ENCODE peak calls at places on chromosomes 16 and 17, in ten cellular contexts. K is lung, X is prostate gland, V is tibial nerve, D is upper lobe of right lung, C is GM23338, R is lower lobe of right lung, O is fibroblast of lung, Y is adipocyte, M is PC-3. N is an unnamed sample. For H3K36me3, the result is how much of the 10 kb centered on the place peaks cover.

GRCh38 chr17:77345260-77345910 is 204.6 kb downstream of the SEC14L1 start:
- DNase-seq in K (peak), X (no peak), V (peak), D (no peak), C (no peak), R (no peak), O (no peak), Y (no peak), M (no peak), N (no peak)

GRCh38 chr17:16199093-16199492 is 16.2 kb downstream of the NCOR1 start:
- DNase-seq in K (no peak), X (no peak), V (no peak), D (no peak), C (peak), R (no peak), O (no peak), Y (no peak), M (no peak), N (no peak)

GRCh38 chr16:66043326-66043725 is 323.2 kb upstream of the CDH5 start:
- DNase-seq in K (no peak), X (no peak), V (no peak), D (no peak), C (no peak), R (no peak), O (no peak), Y (no peak), M (no peak), N (no peak)

GRCh38 chr17:9290226-9290613 is 268.9 kb downstream of the NTN1 start:
- DNase-seq in K (no peak), X (no peak), V (no peak), D (no peak), C (no peak), R (no peak), O (no peak), Y (no peak), M (no peak), N (no peak)

GRCh38 chr17:39186481-39187002 is 10.9 kb downstream of the CACNB1 start:
- DNase-seq in K (no peak), X (no peak), V (no peak), D (no peak), C (no peak), R (no peak), O (no peak), Y (no peak), M (no peak), N (no peak)

GRCh38 chr16:25823891-25824290 is 132.1 kb downstream of the HS3ST4 start:
- DNase-seq in K (no peak), X (no peak), V (no peak), D (peak), C (no peak), R (peak), O (no peak), Y (no peak), M (no peak), N (peak)

GRCh38 chr17:63440770-63441335 is 5.3 kb downstream of the CYB561 start:
- DNase-seq in K (no peak), X (no peak), V (no peak), D (no peak), C (no peak), R (no peak), O (no peak), Y (no peak), M (no peak), N (no peak)

GRCh38 chr17:64253470-64253869 is 9.6 kb downstream of the TEX2 start:
- DNase-seq in K (no peak), X (no peak), V (no peak), D (no peak), C (no peak), R (no peak), O (no peak), Y (no peak), M (no peak), N (no peak)

GRCh38 chr16:75279277-75279676 is 27.9 kb upstream of the BCAR1 start:
- DNase-seq in K (no peak), X (no peak), V (no peak), D (no peak), C (no peak), R (no peak), O (no peak), Y (peak), M (peak), N (no peak)

GRCh38 chr16:10539256-10539655 is 41.1 kb downstream of the EMP2 start:
- DNase-seq in K (no peak), X (no peak), V (no peak), D (no peak), C (no peak), R (no peak), O (no peak), Y (no peak), M (peak), N (no peak)

GRCh38 chr16:637081-638018 is 1.2 kb upstream of the METTL26 start:
- DNase-seq in K (peak), X (peak), V (peak), D (peak), C (peak), R (peak), O (peak), Y (peak), M (peak), N (peak)
- H3K4me3 ChIP-seq in K (no peak), X (peak), V (peak), D (peak), C (peak), R (peak), O (peak), Y (peak), M (peak), N (peak)

GRCh38 chr17:43074869-43075268 is 49.8 kb downstream of the RND2 start:
- DNase-seq in K (no peak), X (no peak), V (no peak), D (no peak), C (no peak), R (no peak), O (no peak), Y (no peak), M (no peak), N (no peak)

GRCh38 chr17:43068570-43069367 is 43.7 kb downstream of the RND2 start:
- DNase-seq in K (no peak), X (no peak), V (no peak), D (no peak), C (no peak), R (no peak), O (no peak), Y (peak), M (no peak), N (no peak)

GRCh38 chr17:43070872-43071271 is 45.8 kb downstream of the RND2 start:
- DNase-seq in K (no peak), X (no peak), V (no peak), D (no peak), C (no peak), R (no peak), O (no peak), Y (no peak), M (no peak), N (no peak)

GRCh38 chr17:43069368-43069898 is 44.4 kb downstream of the RND2 start:
- DNase-seq in K (no peak), X (no peak), V (no peak), D (no peak), C (no peak), R (no peak), O (no peak), Y (no peak), M (no peak), N (no peak)

DNA sequence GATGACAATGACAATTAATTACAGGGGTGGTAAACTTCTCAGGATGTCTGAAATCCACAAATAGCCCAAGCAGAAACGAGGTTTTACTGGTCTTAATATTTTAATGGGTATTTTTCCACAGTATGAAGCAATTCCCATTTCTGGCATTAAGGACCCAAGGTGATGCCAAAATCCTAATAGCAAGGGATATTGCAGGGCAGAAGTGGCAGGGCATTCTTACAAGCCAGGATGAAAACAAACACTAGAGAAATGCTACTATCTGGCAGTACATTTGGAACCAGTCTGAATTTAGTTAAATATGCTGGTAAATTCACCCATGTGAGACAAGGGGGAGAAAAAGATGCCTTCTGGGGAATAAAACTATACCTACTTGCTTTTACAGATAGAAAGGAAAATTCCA is 45.2 kb downstream of the RND2 start:
- DNase-seq in K (no peak), X (no peak), V (no peak), D (no peak), C (no peak), R (no peak), O (no peak), Y (no peak), M (no peak), N (no peak)
- H3K36me3 ChIP-seq in K (under half), X (under half), V (under half), D (under half), C (under half), R (under half), O (under half), Y (under half), M (under half), N (half or more)

DNA sequence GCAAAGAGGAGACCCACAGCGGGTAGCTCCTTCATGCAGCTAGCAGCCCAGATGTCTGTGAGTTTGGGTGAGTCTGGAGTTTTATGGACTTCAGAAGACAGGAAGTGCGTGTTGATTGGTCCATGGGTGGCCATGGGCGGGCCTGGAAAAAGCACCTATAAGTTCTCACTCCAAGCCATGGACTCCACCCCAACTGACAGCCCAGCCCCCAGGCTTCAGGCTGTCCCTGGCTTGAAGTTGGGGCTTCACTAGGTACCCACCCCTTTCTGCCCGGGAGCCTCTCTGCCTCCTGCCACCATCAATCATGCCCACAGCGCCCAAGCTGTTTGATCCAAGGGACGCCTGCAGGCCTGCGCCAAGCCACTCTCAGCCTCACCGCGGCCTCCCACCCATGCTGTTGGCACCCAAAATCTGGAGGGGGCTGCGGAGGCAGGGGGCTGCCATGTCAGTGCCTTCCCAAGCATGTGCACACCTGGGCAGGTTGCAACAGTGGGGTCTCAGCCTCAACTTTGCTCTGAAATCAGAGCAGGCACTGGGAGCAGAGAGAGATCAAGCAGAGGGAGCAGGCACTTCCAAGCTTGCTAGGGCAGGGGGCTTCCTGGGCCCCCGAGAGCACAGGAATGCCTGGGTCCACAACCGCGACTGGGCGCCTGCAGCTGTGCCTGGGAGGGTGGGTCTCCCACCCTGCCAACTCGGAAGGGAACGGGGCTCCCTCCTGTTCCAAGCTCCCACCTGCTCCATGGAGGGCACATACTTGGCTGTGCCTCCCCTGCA is 1503.7 kb downstream of the CDH11 start:
- DNase-seq in K (no peak), X (peak), V (no peak), D (no peak), C (peak), R (no peak), O (peak), Y (no peak), M (no peak), N (peak)
- H3K4me3 ChIP-seq in K (no peak), X (peak), V (no peak), D (no peak), C (peak), R (peak), O (no peak), Y (no peak), M (no peak), N (peak)

DNA sequence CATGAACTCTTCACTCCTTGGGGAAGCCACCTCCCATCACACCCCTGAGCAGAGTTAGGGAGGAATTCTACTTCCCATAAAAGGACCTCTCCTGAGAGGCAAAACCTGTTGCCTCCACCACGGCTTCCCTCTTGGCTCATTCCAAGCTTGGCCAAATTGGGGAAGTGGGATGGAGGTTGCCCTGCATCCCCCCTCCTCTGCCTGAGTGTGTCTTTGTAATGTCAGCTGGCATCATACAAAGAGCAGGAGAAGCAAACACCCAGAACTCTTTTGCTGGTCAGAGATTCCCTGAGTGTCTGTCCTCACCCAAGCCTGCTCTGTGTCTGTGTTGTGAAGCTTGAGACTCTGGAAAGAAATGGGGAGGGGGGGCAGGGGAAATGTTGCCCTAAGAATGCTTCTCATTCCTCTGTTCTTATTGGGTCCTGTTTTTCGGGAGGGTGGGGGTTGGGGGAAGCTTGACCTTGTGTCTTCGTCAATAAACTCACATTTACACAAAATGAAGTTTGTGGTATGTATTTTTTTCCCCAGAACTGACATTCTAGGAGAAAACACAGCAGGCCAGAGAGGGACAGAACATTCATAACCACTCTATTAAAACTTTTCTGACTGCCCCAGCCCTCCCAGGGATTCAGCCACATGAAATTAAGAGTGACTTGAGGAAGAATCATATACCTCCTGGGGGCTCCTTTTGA is 5.4 kb upstream of the RASL10B start:
- DNase-seq in K (no peak), X (no peak), V (no peak), D (no peak), C (no peak), R (no peak), O (no peak), Y (no peak), M (no peak), N (no peak)
- H3K36me3 ChIP-seq in K (under half), X (under half), V (under half), D (under half), C (under half), R (half or more), O (under half), Y (under half), M (under half), N (under half)

GRCh38 chr16:4718466-4718865 is 15.6 kb downstream of the ANKS3 start:
- DNase-seq in K (no peak), X (no peak), V (no peak), D (no peak), C (peak), R (no peak), O (no peak), Y (no peak), M (no peak), N (no peak)
- H3K4me3 ChIP-seq in K (no peak), X (no peak), V (no peak), D (no peak), C (no peak), R (no peak), O (no peak), Y (no peak), M (no peak), N (no peak)

GRCh38 chr17:81858170-81858966 is 2.0 kb downstream of the P4HB start:
- DNase-seq in K (no peak), X (no peak), V (no peak), D (no peak), C (no peak), R (no peak), O (no peak), Y (no peak), M (peak), N (no peak)
- H3K36me3 ChIP-seq in K (under half), X (under half), V (under half), D (half or more), C (under half), R (half or more), O (under half), Y (under half), M (under half), N (half or more)

GRCh38 chr17:79026345-79027273 is 2.6 kb downstream of the C1QTNF1 start:
- DNase-seq in K (no peak), X (no peak), V (peak), D (peak), C (no peak), R (no peak), O (peak), Y (peak), M (peak), N (peak)
- H3K4me3 ChIP-seq in K (no peak), X (no peak), V (peak), D (no peak), C (no peak), R (peak), O (no peak), Y (peak), M (peak), N (no peak)